ENCODE peak calls at places on chromosome 13, in eight cellular contexts. W is GM10248, Q is fibroblast of villous mesenchyme, X is right lobe of liver, Z is neural crest cell, T is fibroblast of lung, D is progenitor cell of endocrine pancreas, P is thoracic aorta. C is an unnamed sample.

GRCh38 chr13:81726037-81726726 is 1385.3 kb upstream of the SPRY2 start:
- DNase-seq in T (no peak), Q (no peak), P (no peak), Z (no peak), X (no peak), D (no peak), W (no peak), C (peak; percentile 57)

GRCh38 chr13:24858953-24859352 is 95.0 kb downstream of the RNF17 start:
- DNase-seq in X (no peak), Q (no peak), D (no peak), T (no peak), Z (no peak), W (no peak), P (no peak), C (no peak)

GRCh38 chr13:106151056-106151699 is 384.3 kb downstream of the EFNB2 start:
- DNase-seq in D (no peak), T (peak; percentile 100), Z (no peak), X (no peak), P (no peak), W (no peak), Q (peak; percentile 89), C (no peak)

GRCh38 chr13:39602277-39602613 is 748 bp downstream of the LHFPL6 start:
- DNase-seq in T (no peak), D (no peak), X (no peak), W (peak; percentile 45), P (no peak), Q (no peak), Z (no peak), C (no peak)

GRCh38 chr13:47126432-47126831 is 229.6 kb upstream of the HTR2A start:
- DNase-seq in T (no peak), D (no peak), Q (peak; percentile 34), P (no peak), Z (no peak), W (no peak), X (peak; percentile 65), C (no peak)

GRCh38 chr13:52105841-52106240 is 23.0 kb downstream of the NEK5 start:
- DNase-seq in Q (no peak), T (no peak), P (no peak), D (no peak), X (no peak), Z (no peak), W (no peak), C (no peak)

GRCh38 chr13:21402586-21403307 is 56.4 kb downstream of the ZDHHC20 start:
- DNase-seq in Q (peak; percentile 60), W (no peak), D (no peak), X (no peak), P (no peak), Z (no peak), T (peak; percentile 43), C (no peak)

GRCh38 chr13:58619396-58620113 is 988.0 kb downstream of the PCDH17 start:
- DNase-seq in P (no peak), Z (no peak), W (no peak), X (no peak), D (no peak), T (peak; percentile 9), Q (no peak), C (no peak)

GRCh38 chr13:71964491-71965108 is 97.6 kb upstream of the DACH1 start:
- DNase-seq in W (no peak), T (peak; percentile 53), Z (no peak), Q (no peak), X (no peak), D (no peak), P (no peak), C (no peak)

GRCh38 chr13:93270769-93271753 is 44.5 kb downstream of the GPC6 start:
- DNase-seq in Q (peak; percentile 74), W (no peak), Z (no peak), T (no peak), D (no peak), X (no peak), P (no peak), C (no peak)

GRCh38 chr13:39185326-39185725 is 147.1 kb downstream of the NHLRC3 start:
- DNase-seq in P (no peak), X (no peak), Q (no peak), T (no peak), D (no peak), Z (no peak), W (no peak), C (no peak)

GRCh38 chr13:38979891-38980627 is 10.6 kb downstream of the STOML3 start:
- DNase-seq in X (no peak), Z (peak; percentile 3), T (no peak), D (no peak), W (no peak), Q (peak; percentile 35), P (no peak), C (no peak)

GRCh38 chr13:47158583-47158982 is 261.7 kb upstream of the HTR2A start:
- DNase-seq in Q (no peak), P (no peak), Z (no peak), T (no peak), X (no peak), D (no peak), W (no peak), C (no peak)

GRCh38 chr13:67147257-67148218 is 82.6 kb downstream of the PCDH9 start:
- DNase-seq in Z (no peak), X (no peak), D (no peak), Q (peak; percentile 20), P (no peak), T (peak; percentile 85), W (no peak), C (no peak)

GRCh38 chr13:67100723-67101122 is 129.4 kb downstream of the PCDH9 start:
- DNase-seq in Z (no peak), T (peak; percentile 79), W (no peak), D (no peak), X (no peak), P (no peak), Q (no peak), C (no peak)

GRCh38 chr13:22915442-22916082 is 265.2 kb upstream of the SGCG start:
- DNase-seq in T (peak; percentile 65), P (no peak), W (peak; percentile 26), X (peak; percentile 45), Z (peak; percentile 58), Q (peak; percentile 40), D (peak; percentile 77), C (peak; percentile 90)

GRCh38 chr13:25872871-25873607 is 178.8 kb downstream of the SHISA2 start:
- DNase-seq in D (no peak), T (peak; percentile 36), Z (no peak), X (no peak), P (no peak), W (no peak), Q (peak; percentile 1), C (no peak)

GRCh38 chr13:84662503-84662902 is 780.2 kb upstream of the SLITRK1 start:
- DNase-seq in D (no peak), T (no peak), Q (no peak), P (no peak), Z (no peak), X (no peak), W (no peak), C (no peak)

DNA sequence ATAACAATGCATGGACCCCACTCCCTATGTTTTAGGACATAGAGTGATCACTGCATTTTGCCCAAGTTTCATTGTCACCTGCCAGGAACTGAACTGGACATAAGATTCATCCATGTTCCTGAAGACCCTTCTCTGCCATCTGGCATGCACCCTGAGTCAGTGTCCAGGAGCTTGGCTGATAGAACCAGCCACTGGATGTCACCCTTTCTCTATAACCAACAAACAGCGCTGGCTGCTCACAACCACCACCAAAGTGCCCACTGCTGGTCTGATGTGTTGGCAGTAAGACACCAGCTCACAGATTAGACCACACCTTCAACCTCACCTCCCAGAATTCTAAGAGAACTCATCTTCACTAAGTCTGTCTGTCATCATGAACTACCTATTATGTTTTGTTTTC is 333.4 kb downstream of the ITGBL1 start:
- DNase-seq in Z (peak; percentile 2), Q (peak; percentile 19), X (peak; percentile 69), P (no peak), T (peak; percentile 9), D (no peak), W (no peak), C (no peak)
- TF ChIP-seq CTCF in Z (peak; percentile 47), Q (peak; percentile 37), X (peak; percentile 63), P (no peak), T (peak; percentile 36), D (peak; percentile 39), W (no peak), C (peak; percentile 77)

DNA sequence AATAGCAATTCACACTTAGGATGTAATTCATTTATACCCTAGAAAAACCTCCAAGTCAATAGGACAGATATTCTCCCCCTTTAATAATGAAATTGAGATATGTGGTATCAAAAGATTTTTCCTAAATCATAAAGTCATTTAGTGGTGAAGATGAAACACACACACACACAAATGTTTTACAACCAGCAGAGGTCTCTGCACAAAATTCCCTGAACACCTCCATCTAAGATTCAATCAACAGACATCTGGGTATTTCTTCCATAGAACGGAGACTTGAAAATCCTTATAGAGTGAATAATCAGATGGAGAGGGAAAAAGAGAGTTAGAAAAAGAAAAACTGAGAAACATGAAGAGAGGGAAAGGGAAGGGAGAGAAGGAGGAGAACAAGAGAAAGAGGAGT is 52.8 kb downstream of the MYCBP2 start:
- DNase-seq in D (no peak), P (no peak), T (no peak), Q (no peak), X (no peak), W (no peak), Z (no peak), C (no peak)
- TF ChIP-seq CTCF in D (no peak), P (no peak), T (no peak), Q (no peak), X (no peak), W (no peak), Z (no peak), C (peak; percentile 52)

GRCh38 chr13:33817513-33817842 is 471 bp upstream of the RFC3 start:
- DNase-seq in D (no peak), X (no peak), T (peak; percentile 2), Q (no peak), W (no peak), P (no peak), Z (no peak), C (no peak)

GRCh38 chr13:33815011-33815550 is 2.9 kb upstream of the RFC3 start:
- DNase-seq in Z (no peak), P (no peak), W (no peak), X (no peak), D (no peak), T (no peak), Q (no peak), C (no peak)

GRCh38 chr13:33816912-33817311 is 1.0 kb upstream of the RFC3 start:
- DNase-seq in T (no peak), Z (no peak), Q (no peak), X (no peak), D (no peak), W (no peak), P (no peak), C (no peak)

GRCh38 chr13:33817843-33818661 is at the start of gene RFC3:
- DNase-seq in W (peak; percentile 90), P (peak; percentile 83), X (peak; percentile 94), Z (peak; percentile 90), T (peak; percentile 95), Q (peak; percentile 97), D (peak; percentile 82), C (peak; percentile 96)
- TF ChIP-seq CTCF in W (no peak), P (no peak), X (no peak), Z (no peak), T (no peak), Q (no peak), D (no peak), C (peak; percentile 25)

DNA sequence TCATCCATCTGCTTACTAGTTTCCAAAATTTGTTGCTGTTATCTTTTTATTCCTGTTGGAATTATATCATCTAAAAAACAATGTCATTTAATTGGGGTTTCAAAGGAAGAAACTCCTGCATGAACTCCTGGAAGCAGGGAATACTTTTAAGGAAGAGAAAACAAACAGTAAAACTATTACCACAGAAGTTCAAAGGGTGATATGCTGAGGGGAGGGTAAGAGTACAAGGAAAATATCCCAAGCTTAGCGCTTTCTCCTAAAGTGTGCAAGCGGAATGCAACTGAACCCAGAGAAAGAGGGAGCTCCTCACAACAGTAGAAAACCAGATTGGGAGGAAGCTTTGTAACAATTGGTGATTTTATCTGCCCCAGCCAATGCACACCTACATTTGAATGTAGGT is 175.1 kb downstream of the NUFIP1 start:
- DNase-seq in Z (no peak), W (no peak), Q (no peak), P (no peak), D (no peak), X (no peak), T (no peak), C (no peak)
- TF ChIP-seq CTCF in Z (no peak), W (no peak), Q (no peak), P (no peak), D (no peak), X (no peak), T (no peak), C (no peak)

C was measured in chondrocyte.